ENCODE peak calls at places on chromosomes 2 and 18, in five cellular contexts. M, Q, D, R and O are unnamed samples.
A peak's percentile ranks its signal among the peaks of the same experiment; 100 is the strongest.

GRCh38 chr18:23495723-23496440 is 7.4 kb upstream of the RMC1 start:
- DNase-seq in R (no peak), M (no peak), Q (no peak), D (no peak), O (no peak)

GRCh38 chr2:151071382-151071781 is 190.3 kb downstream of the RBM43 start:
- DNase-seq in R (no peak), Q (no peak), M (peak; percentile 35), D (no peak), O (peak; percentile 67)

GRCh38 chr2:82837588-82838304 is 1621.3 kb downstream of the SUCLG1 start:
- DNase-seq in R (no peak), D (no peak), Q (no peak), M (peak; percentile 20), O (peak; percentile 70)

GRCh38 chr2:218168635-218169462 is 2.1 kb upstream of the CXCR1 start:
- DNase-seq in Q (peak; percentile 62), D (peak; percentile 54), R (no peak), M (peak; percentile 40), O (peak; percentile 18)

GRCh38 chr2:136534817-136535216 is 230.5 kb upstream of the THSD7B start:
- DNase-seq in D (no peak), M (no peak), Q (no peak), R (no peak), O (no peak)

GRCh38 chr18:78330761-78331160 is 648.9 kb upstream of the SALL3 start:
- DNase-seq in R (no peak), M (no peak), Q (no peak), D (no peak), O (peak; percentile 1)

GRCh38 chr2:152467677-152468406 is 132.9 kb downstream of the FMNL2 start:
- DNase-seq in R (peak; percentile 8), Q (no peak), M (no peak), D (no peak), O (no peak)

GRCh38 chr18:70503060-70503459 is 214.2 kb downstream of the SOCS6 start:
- DNase-seq in Q (no peak), D (no peak), R (no peak), M (no peak), O (no peak)

GRCh38 chr18:70931942-70932814 is 643.3 kb downstream of the SOCS6 start:
- DNase-seq in R (no peak), M (peak; percentile 32), D (peak; percentile 24), Q (no peak), O (peak; percentile 17)

GRCh38 chr18:4264347-4264791 is 190.7 kb downstream of the DLGAP1 start:
- DNase-seq in R (no peak), D (no peak), Q (no peak), M (no peak), O (no peak)

GRCh38 chr2:121650554-121650930 is 1.3 kb upstream of the CLASP1 start:
- DNase-seq in Q (peak; percentile 15), D (peak; percentile 20), R (no peak), M (no peak), O (peak; percentile 18)

GRCh38 chr2:110120171-110121051 is 4.8 kb upstream of the MALL start:
- DNase-seq in M (no peak), R (no peak), D (no peak), Q (no peak), O (no peak)

GRCh38 chr2:17191223-17191622 is 327.0 kb downstream of the RAD51AP2 start:
- DNase-seq in D (no peak), R (no peak), Q (no peak), M (no peak), O (no peak)

GRCh38 chr18:21443776-21444464 is 156.6 kb downstream of the ESCO1 start:
- DNase-seq in Q (no peak), R (no peak), D (no peak), M (no peak), O (no peak)

GRCh38 chr2:36952748-36953197 is 13.6 kb downstream of the STRN start:
- DNase-seq in Q (no peak), M (no peak), R (no peak), D (no peak), O (no peak)

GRCh38 chr2:85318222-85319182 is 9.3 kb downstream of the TGOLN2 start:
- DNase-seq in D (no peak), M (no peak), R (no peak), Q (no peak), O (peak; percentile 91)

GRCh38 chr2:45072862-45073237 is 63.6 kb upstream of the SIX2 start:
- DNase-seq in M (no peak), Q (no peak), R (no peak), D (peak; percentile 8), O (no peak)

GRCh38 chr2:85604568-85605339 is 2.3 kb upstream of the TMEM150A start:
- DNase-seq in R (no peak), M (no peak), Q (no peak), D (no peak), O (no peak)

GRCh38 chr2:177169810-177170514 is 42.6 kb upstream of the HNRNPA3 start:
- DNase-seq in D (no peak), R (peak; percentile 82), M (no peak), Q (no peak), O (no peak)

DNA sequence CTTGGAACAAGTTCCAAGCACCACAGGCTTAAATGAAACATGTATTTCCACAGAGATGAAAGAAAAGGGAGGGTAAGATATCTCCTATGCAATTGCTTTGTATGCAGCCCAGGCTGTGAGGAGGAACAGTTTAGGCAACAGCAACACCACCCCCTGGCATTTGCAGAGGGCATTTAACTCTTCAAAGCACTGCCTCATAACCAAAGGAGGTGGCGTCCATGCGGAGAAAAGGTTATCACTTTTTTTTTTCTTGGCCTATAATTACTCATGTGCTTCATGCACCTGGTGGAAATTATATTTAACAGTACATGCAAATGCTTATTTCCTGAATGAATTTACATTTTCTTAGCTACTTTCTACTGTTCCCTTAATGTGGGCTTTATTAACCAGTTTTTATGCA is 286.0 kb downstream of the LPIN1 start:
- DNase-seq in D (no peak), R (peak; percentile 71), M (no peak), Q (no peak), O (no peak)
- TF ChIP-seq CTCF in D (no peak), R (peak; percentile 36), M (no peak), Q (no peak), O (no peak)

GRCh38 chr2:88350641-88351601 is 101.6 kb downstream of the FOXI3 start:
- DNase-seq in R (no peak), D (peak; percentile 79), M (peak; percentile 71), Q (peak; percentile 73), O (peak; percentile 12)
- TF ChIP-seq RCOR1 in R (no peak), D (no peak), M (no peak), Q (no peak), O (no peak)

DNA sequence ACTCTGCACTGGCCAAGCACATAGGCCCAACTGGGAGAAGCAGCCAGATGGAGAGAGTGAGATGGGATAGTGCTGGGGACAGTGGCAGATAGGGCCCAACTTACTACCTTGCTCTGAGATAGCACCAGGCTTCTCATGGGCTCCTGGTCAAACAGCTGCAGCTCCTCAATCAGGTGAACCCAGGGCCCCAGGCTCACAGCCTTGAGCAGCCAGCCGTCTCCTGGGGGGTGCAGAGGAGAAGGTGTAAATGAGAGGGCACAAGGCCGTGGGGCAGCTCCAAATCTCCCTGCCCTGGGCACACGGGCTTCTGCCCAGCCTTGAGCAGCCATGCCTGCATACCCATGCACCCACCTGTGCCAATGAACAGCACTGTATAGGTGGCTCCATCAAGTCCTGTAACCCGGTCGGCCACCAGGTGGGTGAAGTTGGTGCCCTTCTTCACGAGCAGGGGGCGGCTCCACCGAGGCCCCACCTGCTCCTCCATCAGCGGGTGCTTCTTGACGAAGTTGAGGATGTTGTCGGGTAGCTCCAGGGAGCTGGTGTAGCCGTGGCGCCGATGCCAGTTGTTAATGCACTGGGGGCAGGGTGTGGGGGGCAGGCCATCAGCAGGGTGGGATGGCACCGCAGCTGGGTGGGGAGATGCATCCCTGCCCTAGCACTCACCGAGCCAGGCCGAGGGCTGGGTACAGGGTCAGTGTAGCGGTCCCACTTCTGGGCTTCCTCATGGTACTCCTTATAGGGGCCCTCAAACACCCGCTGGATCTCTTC is 5.9 kb upstream of the ANKRD39 start:
- DNase-seq in D (no peak), Q (no peak), R (no peak), M (no peak), O (no peak)
- H3K4me1 ChIP-seq in D (peaks cover 22% of the 10 kb centered on the region), Q (peaks cover 80% of the 10 kb centered on the region), R (peaks cover 8% of the 10 kb centered on the region), M (peaks cover 36% of the 10 kb centered on the region), O (peaks cover 10% of the 10 kb centered on the region)

DNA sequence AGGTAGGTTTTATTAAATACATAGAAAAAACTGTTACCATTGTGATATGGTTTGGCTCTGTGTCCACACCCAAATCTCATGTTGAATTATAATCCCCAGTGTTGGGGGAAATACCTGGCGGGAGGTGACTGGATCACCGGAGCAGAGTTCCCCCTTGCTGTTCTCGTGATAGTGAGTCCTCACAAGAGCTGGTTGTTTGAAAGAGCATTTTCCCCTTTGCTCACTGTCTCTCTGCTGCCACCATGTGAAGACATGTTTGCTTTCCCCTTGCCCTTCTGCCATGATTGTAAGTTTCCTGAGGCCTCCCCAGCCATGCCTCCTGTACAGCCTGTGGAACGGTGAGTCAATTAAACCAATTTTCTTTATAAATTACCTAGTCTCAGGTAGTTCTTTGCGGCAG is 352.7 kb upstream of the SLC39A10 start:
- DNase-seq in Q (no peak), M (peak; percentile 49), R (no peak), D (no peak), O (peak; percentile 2)
- TF ChIP-seq CTCF in Q (no peak), M (peak; percentile 11), R (peak; percentile 21), D (peak; percentile 23), O (no peak)

GRCh38 chr2:33040541-33040940 is 93.8 kb downstream of the LTBP1 start:
- DNase-seq in Q (no peak), R (no peak), D (no peak), M (no peak), O (no peak)
- TF ChIP-seq RCOR1 in Q (no peak), R (no peak), D (no peak), M (no peak), O (no peak)

GRCh38 chr2:179677746-179678505 is 183.5 kb downstream of the ZNF385B start:
- DNase-seq in R (no peak), Q (no peak), M (no peak), D (no peak), O (no peak)
- H3K4me1 ChIP-seq in R (no peaks in the 10 kb centered on the region), Q (no peaks in the 10 kb centered on the region), M (no peaks in the 10 kb centered on the region), D (no peaks in the 10 kb centered on the region), O (no peaks in the 10 kb centered on the region)

GRCh38 chr2:231934441-231935206 is 8.4 kb upstream of the NPPC start:
- DNase-seq in Q (no peak), M (no peak), D (no peak), R (no peak), O (no peak)
- TF ChIP-seq CTCF in Q (no peak), M (no peak), D (no peak), R (no peak), O (no peak)